ENCODE peak calls at places on chromosomes 2 and 18, in four cellular contexts. O is astrocyte of the spinal cord, K is AG08395, E is NCI-H345. Y is an unnamed sample.

GRCh38 chr2:144548532-144549191 is 28.7 kb upstream of the ZEB2 start:
- DNase-seq in K (no peak), E (no peak), O (no peak), Y (no peak)

GRCh38 chr2:187404431-187405110 is 43.5 kb downstream of the CALCRL start:
- DNase-seq in K (peak), E (no peak), O (peak), Y (no peak)

GRCh38 chr2:218437969-218438368 is 19.0 kb downstream of the VIL1 start:
- DNase-seq in O (no peak), E (no peak), K (no peak), Y (no peak)

GRCh38 chr18:2903006-2903405 is 56.2 kb downstream of the EMILIN2 start:
- DNase-seq in O (peak), K (peak), E (no peak), Y (no peak)

GRCh38 chr2:101517753-101518152 is 42.8 kb upstream of the RFX8 start:
- DNase-seq in K (peak), O (peak), E (no peak), Y (no peak)

GRCh38 chr2:218286570-218287459 is 5.5 kb downstream of the TMBIM1 start:
- DNase-seq in E (no peak), O (peak), K (peak), Y (no peak)

GRCh38 chr2:63287961-63288360 is 237.3 kb downstream of the OTX1 start:
- DNase-seq in E (no peak), O (no peak), K (no peak), Y (no peak)

GRCh38 chr2:206217162-206217561 is 57.3 kb upstream of the ZDBF2 start:
- DNase-seq in O (no peak), E (no peak), K (no peak), Y (no peak)

GRCh38 chr2:12448846-12449480 is 267.8 kb upstream of the TRIB2 start:
- DNase-seq in O (peak), E (no peak), K (peak), Y (no peak)

GRCh38 chr2:69720922-69721491 is 20.9 kb upstream of the ANXA4 start:
- DNase-seq in E (no peak), K (no peak), O (no peak), Y (no peak)

GRCh38 chr2:46876741-46877384 is 38.7 kb downstream of the MCFD2 start:
- DNase-seq in O (peak), K (peak), E (peak), Y (no peak)